ENCODE peak calls at places on chromosomes 5 and 9, in eight cellular contexts. Y, D, V, S, E, Z, I and U are unnamed samples.

GRCh38 chr5:132812949-132813598 is at the start of gene SOWAHA:
- DNase-seq in Y (no peak), D (no peak), V (no peak), S (no peak), E (peak; percentile 76), Z (no peak), I (no peak), U (peak; percentile 46)

GRCh38 chr5:116076496-116076895 is 8.3 kb upstream of the COMMD10 start:
- DNase-seq in Y (no peak), D (no peak), V (no peak), S (no peak), E (no peak), Z (peak; percentile 41), I (no peak), U (no peak)

GRCh38 chr5:145347026-145347616 is 488.0 kb downstream of the PRELID2 start:
- DNase-seq in Y (no peak), D (no peak), V (peak; percentile 24), S (peak; percentile 51), E (no peak), Z (peak; percentile 7), I (peak; percentile 51), U (no peak)

GRCh38 chr9:137311971-137312851 is 10.1 kb upstream of the NRARP start:
- DNase-seq in Y (no peak), D (no peak), V (peak; percentile 36), S (no peak), E (no peak), Z (no peak), I (no peak), U (no peak)

GRCh38 chr5:76384189-76384588 is 18.9 kb upstream of the IQGAP2 start:
- DNase-seq in Y (peak; percentile 70), D (no peak), V (no peak), S (no peak), E (no peak), Z (no peak), I (no peak), U (no peak)

GRCh38 chr5:54387659-54388232 is 67.8 kb upstream of the HSPB3 start:
- DNase-seq in Y (no peak), D (no peak), V (no peak), S (no peak), E (no peak), Z (no peak), I (no peak), U (no peak)

GRCh38 chr5:95296291-95296690 is 11.4 kb upstream of the MCTP1 start:
- DNase-seq in Y (no peak), D (no peak), V (no peak), S (no peak), E (no peak), Z (no peak), I (no peak), U (no peak)

GRCh38 chr9:74810200-74810599 is 77.5 kb downstream of the TRPM6 start:
- DNase-seq in Y (no peak), D (no peak), V (no peak), S (no peak), E (no peak), Z (no peak), I (no peak), U (no peak)

GRCh38 chr5:10034008-10034407 is 215.7 kb downstream of the ATPSCKMT start:
- DNase-seq in Y (no peak), D (no peak), V (no peak), S (no peak), E (no peak), Z (no peak), I (no peak), U (peak; percentile 84)

GRCh38 chr9:6818292-6818922 is 60.6 kb downstream of the KDM4C start:
- DNase-seq in Y (no peak), D (no peak), V (no peak), S (no peak), E (no peak), Z (no peak), I (no peak), U (no peak)

GRCh38 chr9:23702311-23702922 is 123.6 kb downstream of the ELAVL2 start:
- DNase-seq in Y (no peak), D (no peak), V (peak; percentile 3), S (no peak), E (no peak), Z (no peak), I (peak; percentile 71), U (no peak)

GRCh38 chr9:125989090-125989501 is 241.9 kb downstream of the PBX3 start:
- DNase-seq in Y (no peak), D (no peak), V (no peak), S (no peak), E (no peak), Z (no peak), I (no peak), U (no peak)

GRCh38 chr5:133467325-133467700 is 145.0 kb downstream of the FSTL4 start:
- DNase-seq in Y (no peak), D (peak; percentile 26), V (no peak), S (no peak), E (no peak), Z (no peak), I (no peak), U (no peak)

GRCh38 chr5:14665110-14665822 is 748 bp downstream of the OTULIN start:
- DNase-seq in Y (peak; percentile 55), D (no peak), V (peak; percentile 53), S (peak; percentile 50), E (peak; percentile 15), Z (no peak), I (peak; percentile 59), U (peak; percentile 18)

GRCh38 chr9:92095236-92095635 is 20.0 kb downstream of the SPTLC1 start:
- DNase-seq in Y (no peak), D (no peak), V (no peak), S (no peak), E (no peak), Z (no peak), I (no peak), U (no peak)

GRCh38 chr5:127006711-127007110 is 23.6 kb downstream of the MARCHF3 start:
- DNase-seq in Y (no peak), D (no peak), V (no peak), S (no peak), E (no peak), Z (no peak), I (no peak), U (no peak)

GRCh38 chr5:181052928-181053759 is 13.1 kb downstream of the BTNL9 start:
- DNase-seq in Y (no peak), D (no peak), V (peak; percentile 67), S (no peak), E (no peak), Z (no peak), I (peak; percentile 20), U (no peak)

GRCh38 chr5:35194636-35195471 is 35.4 kb downstream of the PRLR start:
- DNase-seq in Y (peak; percentile 57), D (no peak), V (no peak), S (no peak), E (no peak), Z (no peak), I (no peak), U (no peak)

GRCh38 chr5:100188339-100188738 is 346.8 kb upstream of the FAM174A start:
- DNase-seq in Y (no peak), D (no peak), V (no peak), S (no peak), E (no peak), Z (no peak), I (peak; percentile 2), U (no peak)

GRCh38 chr5:67516959-67517358 is 320.4 kb upstream of the CD180 start:
- DNase-seq in Y (no peak), D (no peak), V (no peak), S (no peak), E (no peak), Z (no peak), I (no peak), U (no peak)

GRCh38 chr5:106093149-106093548 is 1577.6 kb downstream of the EFNA5 start:
- DNase-seq in Y (no peak), D (no peak), V (no peak), S (no peak), E (no peak), Z (no peak), I (no peak), U (no peak)

GRCh38 chr9:98429613-98430012 is 174.2 kb upstream of the TBC1D2 start:
- DNase-seq in Y (no peak), D (no peak), V (no peak), S (no peak), E (no peak), Z (no peak), I (no peak), U (no peak)

GRCh38 chr5:38011641-38012188 is 171.9 kb upstream of the GDNF start:
- DNase-seq in Y (no peak), D (no peak), V (no peak), S (no peak), E (no peak), Z (no peak), I (no peak), U (peak; percentile 39)

GRCh38 chr5:137754961-137755762 is 999 bp upstream of the HNRNPA0 start:
- DNase-seq in Y (no peak), D (no peak), V (no peak), S (peak; percentile 75), E (no peak), Z (no peak), I (no peak), U (no peak)

GRCh38 chr9:33778700-33779351 is 16.5 kb upstream of the PRSS3 start:
- DNase-seq in Y (peak; percentile 56), D (peak; percentile 5), V (peak; percentile 70), S (peak; percentile 47), E (no peak), Z (peak; percentile 37), I (peak; percentile 84), U (peak; percentile 53)

GRCh38 chr5:43063731-43064171 is 23.6 kb upstream of the ANXA2R start:
- DNase-seq in Y (no peak), D (no peak), V (no peak), S (no peak), E (no peak), Z (no peak), I (peak; percentile 91), U (no peak)

GRCh38 chr5:111800351-111800750 is 43.4 kb upstream of the NREP start:
- DNase-seq in Y (no peak), D (no peak), V (no peak), S (no peak), E (no peak), Z (no peak), I (no peak), U (no peak)

GRCh38 chr5:66554211-66554610 is 42.0 kb upstream of the MAST4 start:
- DNase-seq in Y (no peak), D (no peak), V (no peak), S (no peak), E (no peak), Z (peak; percentile 28), I (peak; percentile 51), U (no peak)

GRCh38 chr9:21555911-21556310 is 73.8 kb upstream of the IFNE start:
- DNase-seq in Y (no peak), D (no peak), V (no peak), S (no peak), E (no peak), Z (no peak), I (no peak), U (no peak)

GRCh38 chr9:4640027-4640426 is 22.1 kb upstream of the PLPP6 start:
- DNase-seq in Y (no peak), D (peak; percentile 19), V (peak; percentile 53), S (no peak), E (no peak), Z (no peak), I (peak; percentile 27), U (no peak)

GRCh38 chr5:127229185-127229889 is 61.3 kb upstream of the MEGF10 start:
- DNase-seq in Y (peak; percentile 58), D (peak; percentile 16), V (peak; percentile 77), S (no peak), E (peak; percentile 44), Z (peak; percentile 43), I (peak; percentile 51), U (no peak)

GRCh38 chr5:22846686-22847085 is 6.5 kb downstream of the CDH12 start:
- DNase-seq in Y (no peak), D (no peak), V (no peak), S (no peak), E (no peak), Z (no peak), I (no peak), U (no peak)

GRCh38 chr5:174510771-174511453 is 213.5 kb upstream of the MSX2 start:
- DNase-seq in Y (no peak), D (no peak), V (no peak), S (no peak), E (no peak), Z (no peak), I (no peak), U (no peak)

GRCh38 chr9:112535364-112535763 is 48.7 kb downstream of the KIAA1958 start:
- DNase-seq in Y (no peak), D (no peak), V (no peak), S (no peak), E (no peak), Z (no peak), I (no peak), U (no peak)